ENCODE peak calls at places on chromosomes 3 and 15, in seven cellular contexts. L is fibroblast of lung, Q is fibroblast of the aortic adventitia, T is mammary epithelial cell, K is fibroblast of pulmonary artery, Z is bronchial epithelial cell, V is ovary. F is an unnamed sample.

GRCh38 chr15:99542828-99543227 is 23.0 kb upstream of the MEF2A start:
- DNase-seq in Q (peak), Z (peak), L (peak), T (no peak), K (peak), V (no peak), F (no peak)

GRCh38 chr3:107796786-107797185 is 274.0 kb downstream of the BBX start:
- DNase-seq in Q (peak), K (peak), L (peak), Z (peak), T (peak), V (no peak), F (peak)

GRCh38 chr15:43347114-43347513 is 16.7 kb upstream of the LCMT2 start:
- DNase-seq in L (no peak), T (no peak), Q (no peak), Z (no peak), K (no peak), V (no peak), F (no peak)

GRCh38 chr3:11290743-11291680 is 18.8 kb downstream of the ATG7 start:
- DNase-seq in T (peak), Z (peak), L (peak), V (no peak), Q (peak), K (peak), F (peak)

GRCh38 chr3:88773766-88774165 is 333.7 kb upstream of the EPHA3 start:
- DNase-seq in V (no peak), Z (peak), L (no peak), K (no peak), T (peak), Q (no peak), F (no peak)

GRCh38 chr3:160370987-160371857 is 27.8 kb downstream of the IFT80 start:
- DNase-seq in Q (no peak), K (no peak), T (no peak), V (no peak), L (no peak), Z (no peak), F (no peak)

GRCh38 chr15:67109141-67110034 is 44.0 kb downstream of the SMAD3 start:
- DNase-seq in Z (no peak), L (peak), K (peak), T (no peak), Q (peak), V (peak), F (peak)

GRCh38 chr15:43067717-43068461 is 37.9 kb downstream of the UBR1 start:
- DNase-seq in Q (peak), K (peak), T (peak), Z (peak), V (no peak), L (peak), F (peak)

GRCh38 chr15:28106294-28107110 is 7.4 kb upstream of the OCA2 start:
- DNase-seq in Q (no peak), T (no peak), V (no peak), Z (no peak), L (no peak), K (no peak), F (no peak)

GRCh38 chr3:171514466-171514865 is 54.3 kb upstream of the TNIK start:
- DNase-seq in K (no peak), V (no peak), Z (no peak), Q (no peak), L (no peak), T (no peak), F (no peak)

GRCh38 chr3:73485877-73486311 is 138.8 kb downstream of the PDZRN3 start:
- DNase-seq in V (no peak), T (no peak), L (no peak), K (no peak), Z (no peak), Q (no peak), F (no peak)

GRCh38 chr15:47717036-47717611 is at the start of gene SEMA6D:
- DNase-seq in T (peak), Z (peak), K (peak), V (peak), L (peak), Q (peak), F (peak)

GRCh38 chr3:193140381-193140780 is 100.6 kb upstream of the PLAAT1 start:
- DNase-seq in K (no peak), V (no peak), T (peak), Q (no peak), L (no peak), Z (peak), F (peak)

GRCh38 chr3:15812183-15812582 is 14.4 kb upstream of the ANKRD28 start:
- DNase-seq in Q (peak), L (peak), T (peak), V (no peak), K (peak), Z (peak), F (peak)

GRCh38 chr3:140816372-140816771 is 125.3 kb upstream of the SLC25A36 start:
- DNase-seq in L (no peak), Z (no peak), V (no peak), K (no peak), T (no peak), Q (no peak), F (no peak)

GRCh38 chr3:45975696-45976095 is 19.9 kb downstream of the FYCO1 start:
- DNase-seq in Z (no peak), V (no peak), Q (no peak), K (no peak), L (no peak), T (no peak), F (no peak)

GRCh38 chr15:57375827-57376694 is at the start of gene CGNL1:
- DNase-seq in Q (no peak), T (no peak), Z (no peak), K (peak), L (no peak), V (peak), F (no peak)

GRCh38 chr3:188229726-188230125 is 75.8 kb downstream of the LPP start:
- DNase-seq in K (no peak), Q (no peak), Z (no peak), L (no peak), T (no peak), V (no peak), F (no peak)

GRCh38 chr15:89021224-89021623 is 67.0 kb upstream of the ABHD2 start:
- DNase-seq in L (no peak), K (no peak), T (no peak), Z (no peak), V (no peak), Q (peak), F (no peak)

GRCh38 chr15:75947117-75947516 is 43.4 kb downstream of the FBXO22 start:
- DNase-seq in T (peak), V (no peak), Z (peak), K (peak), L (peak), Q (peak), F (peak)

GRCh38 chr15:71780349-71780976 is 29.9 kb upstream of the NR2E3 start:
- DNase-seq in K (peak), L (peak), V (peak), Z (peak), Q (peak), T (peak), F (peak)

GRCh38 chr15:64014995-64015394 is 31.3 kb downstream of the DAPK2 start:
- DNase-seq in Q (no peak), V (no peak), L (no peak), T (no peak), K (no peak), Z (no peak), F (no peak)

GRCh38 chr3:51712963-51713362 is 6.1 kb downstream of the GRM2 start:
- DNase-seq in T (no peak), V (peak), L (no peak), Q (no peak), Z (no peak), K (no peak), F (no peak)

GRCh38 chr15:65805019-65805738 is 13.1 kb upstream of the DENND4A start:
- DNase-seq in Q (no peak), K (no peak), Z (no peak), V (no peak), T (no peak), L (no peak), F (no peak)

GRCh38 chr3:50648297-50648696 is 26.4 kb upstream of the DOCK3 start:
- DNase-seq in L (no peak), Q (no peak), K (no peak), Z (no peak), V (peak), T (no peak), F (no peak)

GRCh38 chr3:102136183-102136582 is 286.9 kb downstream of the NFKBIZ start:
- DNase-seq in T (no peak), K (no peak), L (no peak), Q (no peak), Z (peak), V (no peak), F (no peak)

GRCh38 chr3:10357592-10358308 is 36.8 kb upstream of the SEC13 start:
- DNase-seq in T (peak), Q (peak), K (peak), L (peak), V (no peak), Z (peak), F (peak)

GRCh38 chr3:25604107-25604805 is 60.5 kb downstream of the TOP2B start:
- DNase-seq in K (peak), Z (peak), L (peak), T (peak), Q (peak), V (no peak), F (peak)

GRCh38 chr15:73951044-73951561 is 24.8 kb downstream of the LOXL1 start:
- DNase-seq in T (peak), V (peak), Z (peak), K (peak), L (peak), Q (peak), F (peak)

GRCh38 chr3:114903213-114903612 is 243.9 kb downstream of the ZBTB20 start:
- DNase-seq in V (no peak), Z (no peak), T (no peak), K (no peak), Q (no peak), L (no peak), F (no peak)

GRCh38 chr3:114899186-114899931 is 247.7 kb downstream of the ZBTB20 start:
- DNase-seq in K (no peak), Q (no peak), V (no peak), Z (no peak), L (no peak), T (peak), F (peak)

GRCh38 chr3:114902691-114903101 is 244.4 kb downstream of the ZBTB20 start:
- DNase-seq in V (no peak), K (no peak), Z (no peak), L (no peak), T (no peak), Q (no peak), F (no peak)

GRCh38 chr3:114904633-114905032 is 242.5 kb downstream of the ZBTB20 start:
- DNase-seq in L (no peak), T (no peak), K (no peak), Q (no peak), Z (no peak), V (no peak), F (no peak)

GRCh38 chr3:114900908-114901307 is 246.2 kb downstream of the ZBTB20 start:
- DNase-seq in Z (peak), V (no peak), Q (no peak), T (no peak), L (no peak), K (peak), F (no peak)
- H3K4me3 ChIP-seq in Z (peak), V (peak), Q (peak), T (peak), L (peak), K (peak), F (peak)

GRCh38 chr3:85189731-85190130 is 230.9 kb downstream of the CADM2 start:
- DNase-seq in Q (no peak), K (no peak), V (no peak), L (no peak), T (no peak), Z (no peak), F (no peak)

DNA sequence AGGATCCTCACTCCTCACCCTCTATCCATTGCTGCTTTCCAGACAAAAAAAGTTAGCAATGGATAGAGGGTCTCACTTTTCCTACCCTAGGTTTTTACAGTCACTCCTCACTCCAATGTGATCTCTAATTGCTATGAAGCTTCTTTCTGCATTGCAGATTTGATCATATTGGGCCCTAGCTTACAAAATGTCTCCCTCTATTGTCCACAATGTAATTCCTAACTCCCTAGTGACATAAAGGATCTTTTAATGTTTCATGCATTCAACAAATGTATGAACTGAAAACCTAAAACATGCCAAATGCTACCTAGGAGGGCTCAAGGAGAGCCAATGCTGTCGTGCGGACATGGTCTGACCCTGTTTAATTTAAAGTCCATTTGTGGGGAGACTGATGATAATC is 234.8 kb downstream of the CADM2 start:
- DNase-seq in K (no peak), Q (no peak), L (no peak), V (no peak), Z (peak), T (no peak), F (no peak)
- TF ChIP-seq CTCF in K (no peak), Q (no peak), L (peak), V (no peak), Z (peak), T (peak), F (no peak)

GRCh38 chr3:152300029-152300764 is 31.5 kb downstream of the MBNL1 start:
- DNase-seq in T (no peak), Q (no peak), V (no peak), Z (no peak), L (no peak), K (no peak), F (no peak)

GRCh38 chr3:152301745-152302181 is 33.0 kb downstream of the MBNL1 start:
- DNase-seq in L (no peak), K (no peak), V (no peak), T (no peak), Q (no peak), Z (no peak), F (no peak)

GRCh38 chr3:152296990-152297389 is 28.3 kb downstream of the MBNL1 start:
- DNase-seq in L (no peak), V (no peak), Z (no peak), T (no peak), Q (no peak), K (no peak), F (no peak)

GRCh38 chr3:152298393-152299242 is 29.9 kb downstream of the MBNL1 start:
- DNase-seq in K (peak), Z (peak), V (peak), L (peak), Q (peak), T (peak), F (peak)

DNA sequence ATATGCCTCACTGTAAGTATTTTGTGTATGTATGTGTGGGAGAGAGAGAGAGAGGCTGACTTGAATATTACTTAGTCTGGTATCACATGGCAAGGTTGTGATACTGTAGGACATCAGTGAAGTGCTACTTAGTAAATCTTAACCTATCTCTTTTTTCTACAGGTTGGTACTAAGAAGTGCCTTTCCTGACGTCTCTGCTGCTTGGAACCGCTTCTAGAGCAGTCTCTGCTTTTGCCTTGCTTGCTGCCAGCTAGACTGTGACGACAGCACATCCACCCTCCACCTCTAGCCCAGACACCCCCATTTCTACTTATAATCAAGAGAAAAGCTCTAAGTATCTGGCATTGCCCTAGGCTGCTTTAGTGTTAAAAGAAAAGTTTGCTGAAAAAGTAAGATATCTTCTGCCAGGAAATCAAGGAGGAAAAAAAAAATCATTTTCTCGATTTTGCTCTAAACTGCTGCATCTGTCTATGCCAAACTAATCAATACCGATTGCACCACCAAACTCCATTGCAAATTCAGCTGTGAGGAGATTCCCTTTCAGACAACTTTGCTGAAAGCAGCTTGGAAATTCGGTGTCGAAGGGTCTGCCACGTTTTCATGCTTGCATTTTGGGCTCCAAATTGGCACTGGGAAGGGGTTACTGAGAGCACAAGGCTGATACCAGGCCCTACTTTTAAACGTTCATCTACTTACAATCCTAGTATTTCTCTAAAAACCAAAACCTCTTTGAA is 30.7 kb downstream of the MBNL1 start:
- DNase-seq in V (peak), Z (no peak), T (no peak), K (no peak), Q (no peak), L (no peak), F (no peak)
- H3K4me3 ChIP-seq in V (peak), Z (no peak), T (peak), K (peak), Q (peak), L (peak), F (no peak)

GRCh38 chr3:133576169-133576568 is 2.7 kb downstream of the CDV3 start:
- DNase-seq in T (no peak), V (no peak), Q (peak), K (no peak), Z (no peak), L (no peak), F (no peak)

GRCh38 chr3:133583396-133583795 is 9.9 kb downstream of the CDV3 start:
- DNase-seq in K (no peak), Z (no peak), T (no peak), Q (no peak), L (no peak), V (no peak), F (no peak)

GRCh38 chr3:133574260-133574881 is 885 bp downstream of the CDV3 start:
- DNase-seq in Z (peak), L (peak), Q (peak), K (peak), V (peak), T (peak), F (peak)

GRCh38 chr3:133575121-133575520 is 1.6 kb downstream of the CDV3 start:
- DNase-seq in Z (no peak), L (no peak), Q (no peak), T (peak), V (no peak), K (no peak), F (no peak)

GRCh38 chr3:133578548-133579191 is 5.2 kb downstream of the CDV3 start:
- DNase-seq in K (peak), Q (peak), L (peak), T (peak), V (no peak), Z (peak), F (peak)
- TF ChIP-seq CTCF in K (peak), Q (peak), L (peak), T (peak), V (no peak), Z (peak), F (peak)

GRCh38 chr3:124034016-124034808 is 42.3 kb upstream of the ROPN1 start:
- DNase-seq in T (no peak), Z (peak), K (peak), L (no peak), V (no peak), Q (peak), F (peak)

GRCh38 chr3:124033360-124034015 is 41.6 kb upstream of the ROPN1 start:
- DNase-seq in Z (no peak), T (peak), Q (no peak), V (peak), L (peak), K (no peak), F (no peak)

GRCh38 chr3:124032881-124033359 is 41.0 kb upstream of the ROPN1 start:
- DNase-seq in K (peak), T (peak), Z (peak), L (peak), V (peak), Q (peak), F (peak)

GRCh38 chr3:124035463-124036121 is 43.7 kb upstream of the ROPN1 start:
- DNase-seq in L (no peak), Z (no peak), V (no peak), K (no peak), T (no peak), Q (no peak), F (no peak)

DNA sequence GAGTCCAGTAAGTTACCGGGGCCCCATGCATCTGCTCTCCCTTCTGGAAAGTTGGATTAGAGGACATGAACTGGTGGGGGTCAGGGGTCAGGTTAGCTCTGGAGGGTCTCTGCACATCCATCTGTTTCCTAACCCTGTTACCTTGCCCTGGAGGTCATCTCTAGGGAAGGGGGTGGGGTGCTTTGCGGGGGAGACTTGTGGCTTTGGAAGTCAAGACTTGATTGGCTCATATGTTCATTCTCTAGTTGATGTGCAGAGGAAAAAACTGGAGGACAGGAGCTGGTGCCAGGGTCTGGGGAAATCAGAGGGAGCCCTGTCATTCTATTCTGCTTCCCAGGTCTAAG is 42.9 kb upstream of the ROPN1 start:
- DNase-seq in T (no peak), Z (no peak), L (no peak), Q (no peak), V (no peak), K (no peak), F (no peak)
- H3K4me3 ChIP-seq in T (no peak), Z (no peak), L (peak), Q (no peak), V (peak), K (no peak), F (no peak)

DNA sequence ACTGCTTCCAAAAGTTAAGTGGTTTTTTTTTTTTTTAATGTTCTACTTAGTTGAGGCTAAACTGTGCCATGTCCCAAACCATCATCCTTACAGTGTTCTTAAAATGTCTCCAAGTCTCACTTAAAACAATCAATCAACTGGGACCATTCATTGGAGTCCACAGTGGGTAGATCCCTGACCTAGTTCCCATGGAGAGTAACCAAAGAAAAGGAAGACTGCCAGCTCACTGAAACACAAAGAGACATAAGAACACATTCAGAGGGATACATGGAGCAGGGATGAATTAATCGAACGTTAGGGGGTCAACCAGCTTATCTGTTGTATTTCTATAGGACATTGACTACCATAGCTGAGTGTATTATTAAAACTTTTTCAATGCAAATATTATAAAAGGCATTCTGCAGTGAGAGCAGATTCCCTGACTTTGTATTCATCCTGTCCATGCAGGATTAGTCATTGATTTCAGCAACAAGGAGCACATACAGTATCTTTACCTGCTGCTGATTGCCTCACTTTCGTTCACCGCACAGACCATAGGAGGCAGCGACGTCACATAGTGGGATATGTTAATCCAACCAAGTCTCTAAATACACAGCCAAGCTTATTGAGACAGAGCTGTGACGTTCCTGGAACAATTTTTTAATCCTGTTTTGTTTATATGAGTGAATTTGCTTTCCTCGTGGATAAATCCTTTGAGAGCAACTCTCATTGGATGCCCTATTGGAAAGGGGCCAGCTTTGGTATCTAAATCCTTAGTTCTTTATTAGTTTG is 365.0 kb upstream of the RBMS3 start:
- DNase-seq in K (peak), V (peak), L (peak), Q (peak), T (peak), Z (peak), F (peak)
- TF ChIP-seq CTCF in K (peak), V (no peak), L (peak), Q (peak), T (peak), Z (peak), F (peak)

F was measured in astrocyte of the spinal cord.